ENCODE peak calls at places on chromosomes 5 and 9, in six cellular contexts. H is fibroblast of the conjunctiva, C is iris pigment epithelial cell, O is spleen, E is mesendoderm, A is NCI-H1930. P is an unnamed sample.

GRCh38 chr9:133160742-133161541 is 2.8 kb downstream of the GBGT1 start:
- DNase-seq in O (peak), H (peak), E (peak), C (peak), A (peak), P (peak)

GRCh38 chr9:92715488-92716231 is 45.7 kb upstream of the IPPK start:
- DNase-seq in E (no peak), O (peak), A (no peak), C (no peak), H (peak), P (peak)

GRCh38 chr5:179373101-179373934 is 28.1 kb upstream of the ADAMTS2 start:
- DNase-seq in C (no peak), O (peak), H (no peak), A (no peak), E (peak), P (no peak)

GRCh38 chr9:124852829-124853531 is at the start of gene WDR38:
- DNase-seq in C (peak), E (peak), H (peak), O (peak), A (peak), P (peak)

GRCh38 chr5:23330726-23331125 is 176.7 kb upstream of the PRDM9 start:
- DNase-seq in O (no peak), H (no peak), E (no peak), C (peak), A (no peak), P (no peak)

GRCh38 chr5:167512111-167512510 is 779.3 kb upstream of the WWC1 start:
- DNase-seq in H (no peak), A (no peak), E (no peak), O (no peak), C (no peak), P (no peak)

GRCh38 chr9:133131506-133131905 is 10.5 kb upstream of the RALGDS start:
- DNase-seq in C (no peak), O (no peak), E (no peak), H (no peak), A (no peak), P (no peak)

GRCh38 chr5:14439087-14439841 is 142.3 kb upstream of the OTULINL start:
- DNase-seq in A (no peak), O (no peak), C (peak), E (no peak), H (no peak), P (no peak)

GRCh38 chr9:112894699-112895098 is 4.0 kb upstream of the SLC46A2 start:
- DNase-seq in E (no peak), A (no peak), C (peak), O (no peak), H (no peak), P (peak)

GRCh38 chr9:2158729-2159128 is 143.6 kb downstream of the SMARCA2 start:
- DNase-seq in H (no peak), C (no peak), E (no peak), O (no peak), A (no peak), P (no peak)

GRCh38 chr9:81671880-81672280 is 17.5 kb downstream of the TLE1 start:
- DNase-seq in C (peak), H (peak), O (no peak), A (no peak), E (no peak), P (no peak)

GRCh38 chr5:149857499-149857898 is 87.1 kb downstream of the PDE6A start:
- DNase-seq in A (no peak), H (peak), C (peak), O (peak), E (no peak), P (peak)

GRCh38 chr5:16784843-16785791 is 151.0 kb downstream of the MYO10 start:
- DNase-seq in A (no peak), C (peak), E (no peak), O (no peak), H (no peak), P (peak)

GRCh38 chr5:1411099-1411498 is 34.1 kb downstream of the SLC6A3 start:
- DNase-seq in C (no peak), E (no peak), H (no peak), A (no peak), O (peak), P (no peak)

GRCh38 chr9:116175616-116176015 is 22.0 kb downstream of the PAPPA start:
- DNase-seq in O (no peak), E (no peak), H (no peak), A (no peak), C (peak), P (peak)

GRCh38 chr9:132012704-132013345 is 66.8 kb downstream of the MED27 start:
- DNase-seq in H (no peak), C (no peak), O (no peak), A (no peak), E (no peak), P (no peak)

GRCh38 chr5:151295801-151296477 is 7.6 kb downstream of the SLC36A3 start:
- DNase-seq in E (no peak), A (no peak), H (no peak), O (no peak), C (no peak), P (no peak)

GRCh38 chr5:177256296-177256695 is 47.2 kb downstream of the RAB24 start:
- DNase-seq in E (no peak), H (no peak), O (no peak), C (peak), A (no peak), P (no peak)

GRCh38 chr9:81737871-81738507 is 48.6 kb upstream of the TLE1 start:
- DNase-seq in A (no peak), E (peak), O (no peak), H (peak), C (peak), P (peak)

GRCh38 chr5:72517961-72518690 is 10.9 kb upstream of the ZNF366 start:
- DNase-seq in O (peak), A (no peak), E (no peak), C (no peak), H (no peak), P (no peak)

GRCh38 chr5:11602298-11602697 is 301.9 kb downstream of the CTNND2 start:
- DNase-seq in C (no peak), A (no peak), E (no peak), O (no peak), H (no peak), P (no peak)

GRCh38 chr5:153618857-153619256 is 128.4 kb downstream of the GRIA1 start:
- DNase-seq in O (no peak), H (no peak), C (peak), A (no peak), E (no peak), P (peak)

GRCh38 chr5:101278011-101278687 is 375.1 kb upstream of the ST8SIA4 start:
- DNase-seq in O (no peak), H (no peak), C (peak), A (no peak), E (peak), P (no peak)

GRCh38 chr9:3467593-3468219 is 58.1 kb downstream of the RFX3 start:
- DNase-seq in O (peak), C (peak), H (peak), E (peak), A (peak), P (peak)